ENCODE peak calls at places on chromosome 15, in nine cellular contexts. One of them, this sample, is unnamed.

GRCh38 chr15:33735637-33736247 is 232.6 kb upstream of the CHRM5 start:
- DNase-seq in fibroblast of villous mesenchyme: peak
- DNase-seq in CD4-positive, alpha-beta memory T cell: no peak
- DNase-seq in kidney epithelial cell: no peak
- DNase-seq in NB4: peak
- DNase-seq in K562: peak
- DNase-seq in heart right ventricle: no peak
- DNase-seq in stomach: peak
- DNase-seq in BE2C: peak
- DNase-seq in this sample: no peak

GRCh38 chr15:55230051-55230670 is 33.4 kb upstream of the RSL24D1 start:
- DNase-seq in fibroblast of villous mesenchyme: no peak
- DNase-seq in CD4-positive, alpha-beta memory T cell: no peak
- DNase-seq in kidney epithelial cell: no peak
- DNase-seq in NB4: no peak
- DNase-seq in K562: no peak
- DNase-seq in heart right ventricle: no peak
- DNase-seq in stomach: peak
- DNase-seq in BE2C: no peak
- DNase-seq in this sample: no peak

GRCh38 chr15:49986326-49986725 is 132.7 kb downstream of the ATP8B4 start:
- DNase-seq in fibroblast of villous mesenchyme: peak
- DNase-seq in CD4-positive, alpha-beta memory T cell: no peak
- DNase-seq in kidney epithelial cell: no peak
- DNase-seq in NB4: no peak
- DNase-seq in K562: no peak
- DNase-seq in heart right ventricle: no peak
- DNase-seq in stomach: no peak
- DNase-seq in BE2C: no peak
- DNase-seq in this sample: no peak

GRCh38 chr15:28116521-28117488 is 17.7 kb upstream of the OCA2 start:
- DNase-seq in fibroblast of villous mesenchyme: no peak
- DNase-seq in CD4-positive, alpha-beta memory T cell: no peak
- DNase-seq in kidney epithelial cell: no peak
- DNase-seq in NB4: no peak
- DNase-seq in K562: no peak
- DNase-seq in heart right ventricle: no peak
- DNase-seq in stomach: no peak
- DNase-seq in BE2C: no peak
- DNase-seq in this sample: no peak

GRCh38 chr15:32091505-32092380 is 61.4 kb downstream of the CHRNA7 start:
- DNase-seq in fibroblast of villous mesenchyme: no peak
- DNase-seq in CD4-positive, alpha-beta memory T cell: no peak
- DNase-seq in kidney epithelial cell: no peak
- DNase-seq in NB4: no peak
- DNase-seq in K562: no peak
- DNase-seq in heart right ventricle: no peak
- DNase-seq in stomach: no peak
- DNase-seq in BE2C: no peak
- DNase-seq in this sample: no peak

GRCh38 chr15:37125143-37125542 is 24.8 kb upstream of the MEIS2 start:
- DNase-seq in fibroblast of villous mesenchyme: no peak
- DNase-seq in CD4-positive, alpha-beta memory T cell: no peak
- DNase-seq in kidney epithelial cell: no peak
- DNase-seq in NB4: no peak
- DNase-seq in K562: no peak
- DNase-seq in heart right ventricle: no peak
- DNase-seq in stomach: no peak
- DNase-seq in BE2C: peak
- DNase-seq in this sample: no peak

GRCh38 chr15:85168642-85169173 is 187.1 kb downstream of the PDE8A start:
- DNase-seq in fibroblast of villous mesenchyme: peak
- DNase-seq in CD4-positive, alpha-beta memory T cell: peak
- DNase-seq in kidney epithelial cell: no peak
- DNase-seq in NB4: peak
- DNase-seq in K562: peak
- DNase-seq in heart right ventricle: no peak
- DNase-seq in stomach: peak
- DNase-seq in BE2C: peak
- DNase-seq in this sample: no peak

GRCh38 chr15:44183363-44183762 is 11.7 kb downstream of the FRMD5 start:
- DNase-seq in fibroblast of villous mesenchyme: no peak
- DNase-seq in CD4-positive, alpha-beta memory T cell: no peak
- DNase-seq in kidney epithelial cell: no peak
- DNase-seq in NB4: no peak
- DNase-seq in K562: no peak
- DNase-seq in heart right ventricle: no peak
- DNase-seq in stomach: no peak
- DNase-seq in BE2C: no peak
- DNase-seq in this sample: no peak

GRCh38 chr15:38879909-38880471 is 315.4 kb upstream of the RASGRP1 start:
- DNase-seq in fibroblast of villous mesenchyme: peak
- DNase-seq in CD4-positive, alpha-beta memory T cell: no peak
- DNase-seq in kidney epithelial cell: no peak
- DNase-seq in NB4: no peak
- DNase-seq in K562: no peak
- DNase-seq in heart right ventricle: no peak
- DNase-seq in stomach: no peak
- DNase-seq in BE2C: no peak
- DNase-seq in this sample: no peak

DNA sequence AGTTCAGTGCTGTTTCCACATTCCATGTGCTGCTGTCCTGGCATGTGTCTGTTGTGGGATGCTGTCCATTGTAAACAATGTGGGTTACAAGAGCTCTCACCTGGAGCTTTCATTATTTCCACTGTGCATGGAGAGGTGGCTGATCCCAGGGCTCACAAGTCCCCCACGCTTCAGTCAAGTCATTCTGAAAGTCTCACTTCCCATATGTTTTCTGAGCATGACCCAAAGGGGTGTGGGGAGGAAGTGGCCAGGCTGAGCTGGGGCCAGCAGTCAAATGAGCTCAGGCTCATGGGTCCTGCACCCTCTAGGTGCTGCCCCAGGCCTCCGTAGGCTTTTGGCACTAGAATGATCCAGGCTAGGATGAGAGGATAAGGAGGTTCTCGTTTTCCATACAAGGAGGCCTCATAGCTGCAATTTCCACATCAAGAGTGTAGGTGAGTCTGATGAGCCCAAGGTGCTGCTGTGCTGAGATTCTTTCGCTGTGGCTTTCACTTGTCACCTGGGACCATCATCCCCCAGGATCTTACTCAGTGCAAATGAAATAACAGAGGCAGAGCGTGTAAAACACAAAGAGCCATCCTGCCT is 22.0 kb downstream of the STARD5 start:
- DNase-seq in fibroblast of villous mesenchyme: no peak
- DNase-seq in CD4-positive, alpha-beta memory T cell: no peak
- DNase-seq in kidney epithelial cell: no peak
- DNase-seq in NB4: peak
- DNase-seq in K562: no peak
- DNase-seq in heart right ventricle: peak
- DNase-seq in stomach: peak
- DNase-seq in BE2C: no peak
- DNase-seq in this sample: no peak
- H3K4me3 ChIP-seq in fibroblast of villous mesenchyme: no peak
- H3K4me3 ChIP-seq in CD4-positive, alpha-beta memory T cell: peak
- H3K4me3 ChIP-seq in kidney epithelial cell: no peak
- H3K4me3 ChIP-seq in NB4: no peak
- H3K4me3 ChIP-seq in K562: no peak
- H3K4me3 ChIP-seq in heart right ventricle: no peak
- H3K4me3 ChIP-seq in stomach: no peak
- H3K4me3 ChIP-seq in BE2C: no peak
- H3K4me3 ChIP-seq in this sample: no peak

GRCh38 chr15:74804935-74805334 is 7.7 kb upstream of the LMAN1L start:
- DNase-seq in fibroblast of villous mesenchyme: no peak
- DNase-seq in CD4-positive, alpha-beta memory T cell: no peak
- DNase-seq in kidney epithelial cell: no peak
- DNase-seq in NB4: no peak
- DNase-seq in K562: no peak
- DNase-seq in heart right ventricle: no peak
- DNase-seq in stomach: no peak
- DNase-seq in BE2C: no peak
- DNase-seq in this sample: no peak

GRCh38 chr15:74800559-74801094 is 12.0 kb upstream of the LMAN1L start:
- DNase-seq in fibroblast of villous mesenchyme: no peak
- DNase-seq in CD4-positive, alpha-beta memory T cell: no peak
- DNase-seq in kidney epithelial cell: no peak
- DNase-seq in NB4: peak
- DNase-seq in K562: no peak
- DNase-seq in heart right ventricle: no peak
- DNase-seq in stomach: no peak
- DNase-seq in BE2C: no peak
- DNase-seq in this sample: no peak

GRCh38 chr15:74801311-74801997 is 11.2 kb upstream of the LMAN1L start:
- DNase-seq in fibroblast of villous mesenchyme: no peak
- DNase-seq in CD4-positive, alpha-beta memory T cell: no peak
- DNase-seq in kidney epithelial cell: no peak
- DNase-seq in NB4: no peak
- DNase-seq in K562: no peak
- DNase-seq in heart right ventricle: no peak
- DNase-seq in stomach: no peak
- DNase-seq in BE2C: no peak
- DNase-seq in this sample: no peak

GRCh38 chr15:74802290-74802689 is 10.3 kb upstream of the LMAN1L start:
- DNase-seq in fibroblast of villous mesenchyme: no peak
- DNase-seq in CD4-positive, alpha-beta memory T cell: no peak
- DNase-seq in kidney epithelial cell: no peak
- DNase-seq in NB4: no peak
- DNase-seq in K562: no peak
- DNase-seq in heart right ventricle: no peak
- DNase-seq in stomach: no peak
- DNase-seq in BE2C: no peak
- DNase-seq in this sample: no peak

DNA sequence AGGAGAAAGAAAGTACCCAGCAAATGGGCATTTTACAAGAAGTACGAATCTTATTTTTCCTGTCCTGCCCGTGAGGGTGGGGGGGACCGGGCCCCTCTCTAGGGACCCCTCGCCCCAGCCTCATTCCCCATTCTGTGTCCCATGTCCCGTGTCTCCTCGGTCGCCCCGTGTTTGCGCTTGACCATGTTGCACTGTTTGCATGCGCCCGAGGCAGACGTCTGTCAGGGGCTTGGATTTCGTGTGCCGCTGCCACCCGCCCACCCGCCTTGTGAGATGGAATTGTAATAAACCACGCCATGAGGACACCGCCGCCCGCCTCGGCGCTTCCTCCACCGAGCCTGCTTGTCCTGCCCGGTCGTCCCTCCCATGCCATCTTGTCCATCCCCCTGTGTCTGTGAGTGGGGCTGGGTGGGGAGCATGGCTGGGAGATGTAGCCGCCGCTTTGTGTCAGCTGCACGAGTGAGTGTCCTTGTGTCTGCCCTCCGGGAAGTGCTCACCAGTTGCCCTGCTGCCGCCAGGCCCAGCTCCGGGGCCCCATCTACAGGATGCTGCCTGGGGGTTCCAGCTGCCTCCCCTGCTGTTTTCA is 9.7 kb upstream of the LMAN1L start:
- DNase-seq in fibroblast of villous mesenchyme: no peak
- DNase-seq in CD4-positive, alpha-beta memory T cell: no peak
- DNase-seq in kidney epithelial cell: no peak
- DNase-seq in NB4: no peak
- DNase-seq in K562: no peak
- DNase-seq in heart right ventricle: no peak
- DNase-seq in stomach: no peak
- DNase-seq in BE2C: no peak
- DNase-seq in this sample: no peak
- H3K4me3 ChIP-seq in fibroblast of villous mesenchyme: no peak
- H3K4me3 ChIP-seq in CD4-positive, alpha-beta memory T cell: no peak
- H3K4me3 ChIP-seq in kidney epithelial cell: no peak
- H3K4me3 ChIP-seq in NB4: no peak
- H3K4me3 ChIP-seq in K562: no peak
- H3K4me3 ChIP-seq in heart right ventricle: no peak
- H3K4me3 ChIP-seq in stomach: no peak
- H3K4me3 ChIP-seq in BE2C: no peak
- H3K4me3 ChIP-seq in this sample: no peak

DNA sequence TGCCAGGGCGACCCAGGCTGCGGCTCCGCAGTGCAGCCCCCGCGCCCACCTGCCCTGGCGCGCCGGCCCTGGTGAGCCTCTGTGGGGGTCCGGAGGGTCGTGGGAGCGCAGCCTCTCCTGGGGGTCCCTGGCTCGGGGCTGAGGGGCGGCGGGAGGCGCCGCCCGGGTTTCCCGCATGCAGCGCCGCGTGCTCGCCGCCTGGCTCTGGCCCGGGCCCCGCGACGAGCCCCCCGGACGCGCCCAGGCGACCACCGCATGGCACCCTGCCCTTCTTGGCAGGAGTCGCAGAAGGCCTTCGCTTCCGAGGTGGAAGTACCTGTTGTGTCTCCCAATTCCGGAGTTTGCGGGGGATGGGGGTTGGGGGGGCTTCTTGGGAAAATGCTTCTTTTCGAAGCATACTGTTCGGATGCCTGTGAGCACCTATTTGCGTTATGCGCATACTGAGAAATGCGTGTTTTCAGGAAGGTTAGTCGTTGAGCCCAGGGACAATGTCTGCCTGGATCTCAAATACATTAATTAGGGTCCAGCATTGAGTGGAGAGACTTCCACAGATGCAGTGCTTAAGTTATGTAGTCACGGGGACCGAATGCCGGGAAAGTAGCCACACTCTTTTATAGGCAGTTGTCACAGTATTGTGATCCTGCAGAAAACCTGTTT is 1.3 kb downstream of the GABRA5 start:
- DNase-seq in fibroblast of villous mesenchyme: no peak
- DNase-seq in CD4-positive, alpha-beta memory T cell: no peak
- DNase-seq in kidney epithelial cell: no peak
- DNase-seq in NB4: no peak
- DNase-seq in K562: no peak
- DNase-seq in heart right ventricle: no peak
- DNase-seq in stomach: no peak
- DNase-seq in BE2C: no peak
- DNase-seq in this sample: no peak
- H3K4me3 ChIP-seq in fibroblast of villous mesenchyme: no peak
- H3K4me3 ChIP-seq in CD4-positive, alpha-beta memory T cell: no peak
- H3K4me3 ChIP-seq in kidney epithelial cell: no peak
- H3K4me3 ChIP-seq in NB4: no peak
- H3K4me3 ChIP-seq in K562: no peak
- H3K4me3 ChIP-seq in heart right ventricle: no peak
- H3K4me3 ChIP-seq in stomach: peak
- H3K4me3 ChIP-seq in BE2C: no peak
- H3K4me3 ChIP-seq in this sample: no peak

GRCh38 chr15:74130089-74130848 is at the start of gene ISLR2:
- DNase-seq in fibroblast of villous mesenchyme: peak
- DNase-seq in CD4-positive, alpha-beta memory T cell: no peak
- DNase-seq in kidney epithelial cell: no peak
- DNase-seq in NB4: no peak
- DNase-seq in K562: peak
- DNase-seq in heart right ventricle: no peak
- DNase-seq in stomach: no peak
- DNase-seq in BE2C: peak
- DNase-seq in this sample: no peak
- H3K4me3 ChIP-seq in fibroblast of villous mesenchyme: peak
- H3K4me3 ChIP-seq in CD4-positive, alpha-beta memory T cell: no peak
- H3K4me3 ChIP-seq in kidney epithelial cell: no peak
- H3K4me3 ChIP-seq in NB4: no peak
- H3K4me3 ChIP-seq in K562: no peak
- H3K4me3 ChIP-seq in heart right ventricle: peak
- H3K4me3 ChIP-seq in stomach: no peak
- H3K4me3 ChIP-seq in BE2C: peak
- H3K4me3 ChIP-seq in this sample: no peak

GRCh38 chr15:89576417-89576773 is 1.1 kb downstream of the TICRR start:
- DNase-seq in fibroblast of villous mesenchyme: peak
- DNase-seq in CD4-positive, alpha-beta memory T cell: no peak
- DNase-seq in kidney epithelial cell: no peak
- DNase-seq in NB4: peak
- DNase-seq in K562: no peak
- DNase-seq in heart right ventricle: no peak
- DNase-seq in stomach: no peak
- DNase-seq in BE2C: no peak
- DNase-seq in this sample: no peak
- H3K4me3 ChIP-seq in fibroblast of villous mesenchyme: peak
- H3K4me3 ChIP-seq in CD4-positive, alpha-beta memory T cell: peak
- H3K4me3 ChIP-seq in kidney epithelial cell: peak
- H3K4me3 ChIP-seq in NB4: peak
- H3K4me3 ChIP-seq in K562: peak
- H3K4me3 ChIP-seq in heart right ventricle: no peak
- H3K4me3 ChIP-seq in stomach: no peak
- H3K4me3 ChIP-seq in BE2C: peak
- H3K4me3 ChIP-seq in this sample: peak